ENCODE peak calls at places on chromosomes 12 and 14, in ten cellular contexts. V, Y, G, H, M, T, D, N, E and W are unnamed samples.

GRCh38 chr12:51529586-51529985 is 61.4 kb upstream of the SCN8A start:
- DNase-seq in Y (no peak), N (no peak), T (no peak), H (no peak), G (no peak), V (no peak), D (no peak), M (no peak), E (no peak), W (no peak)

GRCh38 chr12:5442251-5443006 is 10.5 kb downstream of the NTF3 start:
- DNase-seq in G (peak; percentile 73), D (peak; percentile 60), M (peak; percentile 58), V (no peak), N (no peak), H (no peak), T (peak; percentile 71), E (no peak), Y (peak; percentile 75), W (no peak)

GRCh38 chr14:61213930-61214329 is 67.2 kb downstream of the TMEM30B start:
- DNase-seq in V (no peak), Y (no peak), E (no peak), G (peak; percentile 41), D (no peak), N (no peak), M (no peak), H (no peak), T (no peak), W (no peak)

GRCh38 chr12:53217930-53218307 is 10.9 kb upstream of the ITGB7 start:
- DNase-seq in Y (peak; percentile 31), E (no peak), H (no peak), G (peak; percentile 27), D (no peak), M (no peak), T (no peak), V (no peak), N (peak; percentile 60), W (no peak)

GRCh38 chr12:46153267-46153872 is 115.5 kb downstream of the SLC38A1 start:
- DNase-seq in T (peak; percentile 20), E (no peak), N (no peak), G (peak; percentile 52), V (no peak), H (no peak), M (peak; percentile 16), Y (peak; percentile 63), D (peak; percentile 55), W (no peak)

GRCh38 chr14:61280526-61281185 is 482 bp downstream of the TMEM30B start:
- DNase-seq in V (peak; percentile 87), G (peak; percentile 34), H (peak; percentile 75), M (no peak), D (peak; percentile 10), T (peak; percentile 61), E (peak; percentile 15), N (peak; percentile 78), Y (peak; percentile 16), W (no peak)

GRCh38 chr12:10528150-10528953 is 22.7 kb downstream of the EIF2S3B start:
- DNase-seq in D (no peak), E (no peak), M (no peak), V (no peak), T (no peak), H (no peak), Y (no peak), N (no peak), G (no peak), W (no peak)

GRCh38 chr12:60830381-60830780 is 1234.6 kb downstream of the SLC16A7 start:
- DNase-seq in H (no peak), Y (no peak), E (no peak), D (no peak), N (no peak), T (no peak), V (no peak), G (peak; percentile 23), M (no peak), W (no peak)

GRCh38 chr14:26966942-26967341 is 369.1 kb upstream of the NOVA1 start:
- DNase-seq in M (no peak), H (no peak), Y (no peak), G (no peak), T (no peak), D (peak; percentile 54), V (no peak), E (no peak), N (no peak), W (no peak)

GRCh38 chr14:28468191-28469151 is 298.1 kb upstream of the FOXG1 start:
- DNase-seq in G (no peak), D (no peak), H (no peak), Y (no peak), V (no peak), M (no peak), E (no peak), T (peak; percentile 3), N (no peak), W (no peak)

GRCh38 chr12:12070674-12071661 is at the start of gene BCL2L14:
- DNase-seq in N (peak; percentile 71), Y (peak; percentile 16), H (no peak), G (no peak), V (peak; percentile 27), T (no peak), E (no peak), M (no peak), D (no peak), W (no peak)

DNA sequence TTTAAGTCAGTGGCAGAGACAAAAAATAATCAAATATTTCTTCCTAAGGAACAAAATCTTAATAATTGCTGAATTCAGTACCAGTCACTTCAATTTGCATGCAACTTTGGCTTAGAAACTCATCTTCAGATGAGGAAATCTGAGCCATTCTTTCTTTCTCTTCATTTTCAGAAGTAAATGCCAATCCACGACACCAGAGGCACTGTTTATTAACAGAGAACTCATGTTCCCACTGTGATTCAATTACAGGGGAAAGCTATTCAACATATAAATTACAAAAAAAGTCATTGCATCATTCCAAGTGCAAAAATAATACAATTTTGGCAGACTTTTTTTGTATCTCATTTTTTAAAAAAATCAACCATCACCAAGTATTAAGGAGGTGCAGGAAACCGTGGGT is 816.1 kb upstream of the TMEM132C start:
- DNase-seq in V (no peak), N (no peak), Y (no peak), D (no peak), T (no peak), M (no peak), H (no peak), E (no peak), G (peak; percentile 8), W (no peak)
- TF ChIP-seq CTCF in V (no peak), N (no peak), Y (peak; percentile 5), D (no peak), T (no peak), M (peak; percentile 13), H (no peak), E (no peak), G (peak; percentile 19), W (no peak)

GRCh38 chr14:99604766-99605298 is 825 bp upstream of the CCDC85C start:
- DNase-seq in N (no peak), T (peak; percentile 82), H (peak; percentile 7), Y (peak; percentile 33), G (peak; percentile 33), D (peak; percentile 40), V (peak; percentile 39), E (peak; percentile 77), M (no peak), W (no peak)

GRCh38 chr14:99606359-99606758 is 2.4 kb upstream of the CCDC85C start:
- DNase-seq in N (no peak), T (no peak), G (no peak), H (no peak), E (no peak), V (no peak), D (peak; percentile 33), M (no peak), Y (no peak), W (no peak)

GRCh38 chr14:99603471-99603933 is 505 bp downstream of the CCDC85C start:
- DNase-seq in T (peak; percentile 77), N (no peak), G (peak; percentile 49), E (peak; percentile 64), D (peak; percentile 47), M (no peak), V (peak; percentile 52), Y (peak; percentile 43), H (peak; percentile 34), W (no peak)

GRCh38 chr14:99603965-99604765 is at the start of gene CCDC85C:
- DNase-seq in H (peak; percentile 96), M (peak; percentile 86), D (peak; percentile 96), E (peak; percentile 98), G (peak; percentile 94), V (peak; percentile 98), T (peak; percentile 99), N (peak; percentile 91), Y (peak; percentile 96), W (peak; percentile 58)

DNA sequence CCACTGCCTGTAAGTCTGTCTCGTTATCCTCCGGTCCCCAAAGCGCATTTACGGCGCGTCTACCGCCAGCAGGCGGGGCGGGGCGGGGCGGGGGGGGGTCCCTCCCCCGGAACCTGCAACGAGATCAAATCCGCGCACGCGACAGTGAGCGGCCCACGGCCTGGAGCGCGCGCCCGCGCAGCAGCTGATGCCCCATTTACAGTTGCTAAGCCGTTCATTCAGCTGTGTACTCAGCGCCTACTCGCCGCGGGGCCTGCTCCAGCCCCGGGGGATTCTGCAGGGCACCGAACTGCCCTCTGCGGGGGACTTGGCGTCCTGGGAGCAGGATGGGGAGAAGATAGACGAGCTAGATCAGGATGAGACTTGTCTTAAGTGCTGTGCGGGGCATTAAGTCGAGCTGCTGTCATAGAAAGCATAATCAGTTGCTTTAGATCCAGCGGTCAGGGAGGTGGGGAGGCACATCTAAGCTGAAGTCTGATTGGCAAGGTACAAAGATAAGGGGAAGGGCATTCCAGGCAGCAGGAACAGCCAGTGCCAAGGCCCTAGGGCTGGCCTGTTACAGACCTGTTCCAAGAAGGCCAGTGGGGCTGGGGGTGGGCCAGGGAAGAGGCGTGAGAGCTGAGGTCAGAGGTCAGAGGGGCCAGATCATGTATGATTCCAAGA is 1.4 kb upstream of the CCDC85C start:
- DNase-seq in H (peak; percentile 73), M (no peak), D (peak; percentile 59), E (peak; percentile 82), V (peak; percentile 39), N (peak; percentile 71), G (peak; percentile 74), Y (peak; percentile 61), T (peak; percentile 76), W (no peak)
- TF ChIP-seq CTCF in H (no peak), M (no peak), D (no peak), E (no peak), V (no peak), N (no peak), G (no peak), Y (peak; percentile 9), T (no peak), W (no peak)

GRCh38 chr12:37672655-37673260 is 643.8 kb upstream of the ALG10B start:
- DNase-seq in D (no peak), T (no peak), G (no peak), Y (no peak), H (no peak), M (no peak), E (no peak), V (no peak), N (no peak), W (no peak)
- TF ChIP-seq CTCF in D (peak; percentile 12), T (peak; percentile 33), G (peak; percentile 14), Y (peak; percentile 16), H (no peak), M (no peak), E (peak; percentile 39), V (no peak), N (no peak), W (no peak)

DNA sequence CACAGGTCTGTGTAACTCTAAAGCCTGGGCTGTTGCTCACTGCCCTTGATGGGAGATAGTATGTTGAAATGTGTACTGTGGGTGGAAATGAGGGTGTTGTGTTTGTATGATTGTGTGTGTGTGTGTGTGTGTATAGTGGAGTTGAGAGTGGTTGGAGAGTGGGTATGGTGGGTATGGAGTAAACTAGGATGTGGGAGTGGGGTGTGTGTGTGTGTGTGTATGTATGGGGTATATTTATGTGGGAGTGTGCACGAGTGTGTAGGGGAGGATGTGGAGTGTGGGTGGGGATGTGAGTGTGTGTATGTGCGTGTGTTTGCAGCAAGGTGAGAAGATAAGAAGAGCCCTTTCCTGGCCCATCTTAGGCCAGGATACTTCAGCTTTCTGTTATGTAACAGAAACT is 22.3 kb downstream of the RPH3A start:
- DNase-seq in H (no peak), M (no peak), D (no peak), G (no peak), N (no peak), E (no peak), T (no peak), V (no peak), Y (no peak), W (no peak)
- TF ChIP-seq CTCF in H (no peak), M (no peak), D (no peak), G (no peak), N (no peak), E (no peak), T (no peak), V (no peak), Y (no peak), W (no peak)